ENCODE peak calls at places on chromosomes 12 and 14, in ten cellular contexts. One of them, this sample, is unnamed.

GRCh38 chr12:26233620-26234019 is 38.2 kb downstream of the SSPN start:
- DNase-seq in astrocyte of the cerebellum: no peak
- DNase-seq in tibial artery: no peak
- DNase-seq in fibroblast of pulmonary artery: peak; percentile 69
- DNase-seq in psoas muscle: no peak
- DNase-seq in K562: no peak
- DNase-seq in IMR-90: peak; percentile 61
- DNase-seq in pancreas: no peak
- DNase-seq in stomach: no peak
- DNase-seq in suprapubic skin: no peak
- DNase-seq in this sample: peak; percentile 19

GRCh38 chr14:35789651-35790050 is 19.4 kb downstream of the RALGAPA1 start:
- DNase-seq in pancreas: no peak
- DNase-seq in K562: no peak
- DNase-seq in stomach: no peak
- DNase-seq in fibroblast of pulmonary artery: no peak
- DNase-seq in psoas muscle: no peak
- DNase-seq in IMR-90: peak; percentile 68
- DNase-seq in suprapubic skin: no peak
- DNase-seq in astrocyte of the cerebellum: peak; percentile 74
- DNase-seq in tibial artery: no peak
- DNase-seq in this sample: no peak

GRCh38 chr14:37150414-37150813 is 22.0 kb downstream of the SLC25A21 start:
- DNase-seq in stomach: no peak
- DNase-seq in IMR-90: peak; percentile 58
- DNase-seq in fibroblast of pulmonary artery: peak; percentile 51
- DNase-seq in psoas muscle: no peak
- DNase-seq in K562: peak; percentile 46
- DNase-seq in pancreas: no peak
- DNase-seq in tibial artery: no peak
- DNase-seq in astrocyte of the cerebellum: peak; percentile 35
- DNase-seq in suprapubic skin: no peak
- DNase-seq in this sample: peak; percentile 45

GRCh38 chr12:89856431-89856830 is 147.8 kb upstream of the ATP2B1 start:
- DNase-seq in pancreas: no peak
- DNase-seq in fibroblast of pulmonary artery: peak; percentile 93
- DNase-seq in stomach: no peak
- DNase-seq in tibial artery: no peak
- DNase-seq in suprapubic skin: no peak
- DNase-seq in astrocyte of the cerebellum: peak; percentile 92
- DNase-seq in psoas muscle: no peak
- DNase-seq in K562: no peak
- DNase-seq in IMR-90: peak; percentile 72
- DNase-seq in this sample: peak; percentile 90

GRCh38 chr12:32444895-32445294 is 45.5 kb downstream of the FGD4 start:
- DNase-seq in K562: no peak
- DNase-seq in pancreas: no peak
- DNase-seq in stomach: no peak
- DNase-seq in tibial artery: no peak
- DNase-seq in IMR-90: peak; percentile 77
- DNase-seq in fibroblast of pulmonary artery: peak; percentile 86
- DNase-seq in psoas muscle: no peak
- DNase-seq in astrocyte of the cerebellum: peak; percentile 87
- DNase-seq in suprapubic skin: no peak
- DNase-seq in this sample: peak; percentile 74

GRCh38 chr12:79555006-79555925 is 135.5 kb downstream of the PAWR start:
- DNase-seq in IMR-90: peak; percentile 79
- DNase-seq in astrocyte of the cerebellum: peak; percentile 63
- DNase-seq in suprapubic skin: no peak
- DNase-seq in stomach: no peak
- DNase-seq in K562: no peak
- DNase-seq in psoas muscle: no peak
- DNase-seq in tibial artery: no peak
- DNase-seq in fibroblast of pulmonary artery: peak; percentile 85
- DNase-seq in pancreas: no peak
- DNase-seq in this sample: peak; percentile 79

GRCh38 chr12:132495629-132496207 is 5.8 kb downstream of the FBRSL1 start:
- DNase-seq in suprapubic skin: no peak
- DNase-seq in tibial artery: no peak
- DNase-seq in astrocyte of the cerebellum: no peak
- DNase-seq in stomach: no peak
- DNase-seq in fibroblast of pulmonary artery: no peak
- DNase-seq in IMR-90: no peak
- DNase-seq in psoas muscle: peak; percentile 43
- DNase-seq in pancreas: peak; percentile 84
- DNase-seq in K562: no peak
- DNase-seq in this sample: no peak

GRCh38 chr14:90698379-90698869 is 117.8 kb downstream of the TTC7B start:
- DNase-seq in K562: no peak
- DNase-seq in astrocyte of the cerebellum: peak; percentile 72
- DNase-seq in stomach: no peak
- DNase-seq in pancreas: no peak
- DNase-seq in fibroblast of pulmonary artery: peak; percentile 74
- DNase-seq in tibial artery: peak; percentile 87
- DNase-seq in IMR-90: peak; percentile 58
- DNase-seq in psoas muscle: peak; percentile 65
- DNase-seq in suprapubic skin: no peak
- DNase-seq in this sample: peak; percentile 68

GRCh38 chr12:27504506-27504905 is 19.5 kb upstream of the PPFIBP1 start:
- DNase-seq in tibial artery: no peak
- DNase-seq in astrocyte of the cerebellum: no peak
- DNase-seq in stomach: no peak
- DNase-seq in psoas muscle: no peak
- DNase-seq in fibroblast of pulmonary artery: no peak
- DNase-seq in K562: no peak
- DNase-seq in IMR-90: peak; percentile 19
- DNase-seq in suprapubic skin: no peak
- DNase-seq in pancreas: no peak
- DNase-seq in this sample: no peak

GRCh38 chr14:84927096-84927910 is 602.6 kb upstream of the FLRT2 start:
- DNase-seq in pancreas: no peak
- DNase-seq in psoas muscle: no peak
- DNase-seq in IMR-90: no peak
- DNase-seq in stomach: no peak
- DNase-seq in suprapubic skin: no peak
- DNase-seq in tibial artery: no peak
- DNase-seq in fibroblast of pulmonary artery: peak; percentile 48
- DNase-seq in K562: no peak
- DNase-seq in astrocyte of the cerebellum: no peak
- DNase-seq in this sample: no peak

GRCh38 chr12:47222960-47223847 is 143.4 kb upstream of the AMIGO2 start:
- DNase-seq in suprapubic skin: no peak
- DNase-seq in tibial artery: no peak
- DNase-seq in IMR-90: no peak
- DNase-seq in pancreas: no peak
- DNase-seq in stomach: no peak
- DNase-seq in astrocyte of the cerebellum: no peak
- DNase-seq in K562: peak; percentile 59
- DNase-seq in fibroblast of pulmonary artery: peak; percentile 44
- DNase-seq in psoas muscle: no peak
- DNase-seq in this sample: peak; percentile 22
- H3K4me3 ChIP-seq in suprapubic skin: no peak overlapping the region
- H3K4me3 ChIP-seq in tibial artery: no peak overlapping the region
- H3K4me3 ChIP-seq in IMR-90: no peak overlapping the region
- H3K4me3 ChIP-seq in pancreas: no peak overlapping the region
- H3K4me3 ChIP-seq in stomach: peak overlapping the region; percentile 11
- H3K4me3 ChIP-seq in astrocyte of the cerebellum: no peak overlapping the region
- H3K4me3 ChIP-seq in K562: peak overlapping the region; percentile 11
- H3K4me3 ChIP-seq in fibroblast of pulmonary artery: no peak overlapping the region
- H3K4me3 ChIP-seq in psoas muscle: peak overlapping the region; percentile 28
- H3K4me3 ChIP-seq in this sample: no peak overlapping the region

GRCh38 chr12:57898308-57898970 is 42.9 kb upstream of the ATP23 start:
- DNase-seq in fibroblast of pulmonary artery: no peak
- DNase-seq in psoas muscle: no peak
- DNase-seq in tibial artery: no peak
- DNase-seq in suprapubic skin: no peak
- DNase-seq in K562: no peak
- DNase-seq in pancreas: no peak
- DNase-seq in IMR-90: peak; percentile 5
- DNase-seq in stomach: no peak
- DNase-seq in astrocyte of the cerebellum: no peak
- DNase-seq in this sample: peak; percentile 24

GRCh38 chr12:57896139-57896436 is 45.3 kb upstream of the ATP23 start:
- DNase-seq in stomach: no peak
- DNase-seq in IMR-90: no peak
- DNase-seq in psoas muscle: no peak
- DNase-seq in K562: no peak
- DNase-seq in fibroblast of pulmonary artery: peak; percentile 45
- DNase-seq in astrocyte of the cerebellum: no peak
- DNase-seq in tibial artery: no peak
- DNase-seq in pancreas: no peak
- DNase-seq in suprapubic skin: no peak
- DNase-seq in this sample: peak; percentile 50

GRCh38 chr12:57897296-57897974 is 43.9 kb upstream of the ATP23 start:
- DNase-seq in astrocyte of the cerebellum: no peak
- DNase-seq in psoas muscle: no peak
- DNase-seq in pancreas: peak; percentile 43
- DNase-seq in IMR-90: no peak
- DNase-seq in suprapubic skin: no peak
- DNase-seq in stomach: no peak
- DNase-seq in K562: no peak
- DNase-seq in fibroblast of pulmonary artery: no peak
- DNase-seq in tibial artery: no peak
- DNase-seq in this sample: no peak

GRCh38 chr12:57895337-57896138 is 45.8 kb upstream of the ATP23 start:
- DNase-seq in IMR-90: peak; percentile 52
- DNase-seq in fibroblast of pulmonary artery: no peak
- DNase-seq in K562: no peak
- DNase-seq in suprapubic skin: peak; percentile 16
- DNase-seq in stomach: no peak
- DNase-seq in psoas muscle: no peak
- DNase-seq in tibial artery: no peak
- DNase-seq in pancreas: no peak
- DNase-seq in astrocyte of the cerebellum: no peak
- DNase-seq in this sample: peak; percentile 36

DNA sequence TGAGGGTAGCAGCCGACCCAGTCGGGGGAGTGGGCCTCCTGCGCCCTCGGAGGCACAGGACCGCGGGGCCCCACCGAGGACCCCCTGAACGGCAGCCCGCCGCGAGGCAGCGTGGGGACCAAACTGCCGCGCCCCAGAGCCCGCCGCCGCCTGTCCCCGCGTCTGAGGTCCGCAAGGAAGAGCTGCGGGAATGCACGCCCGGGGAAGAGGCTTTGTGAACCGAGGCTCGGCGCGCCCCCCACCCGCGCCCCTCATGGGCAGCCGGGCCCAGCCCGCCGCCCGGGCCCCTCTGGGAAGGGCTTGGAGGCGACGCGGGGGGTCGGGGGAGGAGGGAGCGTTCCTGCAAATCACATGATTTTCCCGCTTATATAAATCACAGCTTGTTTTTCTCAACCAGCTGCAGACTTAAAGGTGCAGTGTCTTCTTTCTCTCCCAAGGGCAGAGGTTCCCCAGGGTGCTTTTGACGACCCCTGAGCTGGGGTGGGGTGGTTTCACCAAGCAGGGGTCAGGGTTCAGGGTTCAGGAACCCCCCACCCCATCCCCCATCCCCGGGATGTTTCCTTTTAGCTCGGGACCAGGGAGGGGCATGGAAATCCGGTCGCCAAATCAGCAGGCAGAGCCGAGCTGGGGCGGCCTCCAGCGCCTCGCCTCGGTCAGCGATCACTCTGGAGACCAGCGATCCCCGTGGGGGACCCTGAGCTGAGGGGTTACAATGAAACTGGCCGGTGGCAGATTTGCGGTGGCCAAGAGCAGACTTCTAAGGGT is 44.7 kb upstream of the ATP23 start:
- DNase-seq in stomach: peak; percentile 61
- DNase-seq in astrocyte of the cerebellum: no peak
- DNase-seq in tibial artery: peak; percentile 91
- DNase-seq in psoas muscle: peak; percentile 66
- DNase-seq in fibroblast of pulmonary artery: peak; percentile 82
- DNase-seq in suprapubic skin: peak; percentile 91
- DNase-seq in K562: no peak
- DNase-seq in IMR-90: peak; percentile 64
- DNase-seq in pancreas: peak; percentile 82
- DNase-seq in this sample: peak; percentile 81
- TF ChIP-seq CTCF in stomach: peak; percentile 21
- TF ChIP-seq CTCF in astrocyte of the cerebellum: peak; percentile 11
- TF ChIP-seq CTCF in tibial artery: peak; percentile 41
- TF ChIP-seq CTCF in psoas muscle: peak; percentile 29
- TF ChIP-seq CTCF in fibroblast of pulmonary artery: peak; percentile 36
- TF ChIP-seq CTCF in suprapubic skin: no peak
- TF ChIP-seq CTCF in K562: peak; percentile 5
- TF ChIP-seq CTCF in IMR-90: peak; percentile 40
- TF ChIP-seq CTCF in pancreas: no peak
- TF ChIP-seq CTCF in this sample: peak; percentile 44

GRCh38 chr12:30927210-30927576 is 645 bp downstream of the TSPAN11 start:
- DNase-seq in suprapubic skin: peak; percentile 50
- DNase-seq in astrocyte of the cerebellum: no peak
- DNase-seq in fibroblast of pulmonary artery: no peak
- DNase-seq in pancreas: no peak
- DNase-seq in IMR-90: no peak
- DNase-seq in K562: no peak
- DNase-seq in tibial artery: peak; percentile 35
- DNase-seq in psoas muscle: no peak
- DNase-seq in stomach: no peak
- DNase-seq in this sample: no peak
- H3K4me3 ChIP-seq in suprapubic skin: peak overlapping the region; percentile 54
- H3K4me3 ChIP-seq in astrocyte of the cerebellum: peak overlapping the region; percentile 39
- H3K4me3 ChIP-seq in fibroblast of pulmonary artery: no peak overlapping the region
- H3K4me3 ChIP-seq in pancreas: no peak overlapping the region
- H3K4me3 ChIP-seq in IMR-90: no peak overlapping the region
- H3K4me3 ChIP-seq in K562: no peak overlapping the region
- H3K4me3 ChIP-seq in tibial artery: no peak overlapping the region
- H3K4me3 ChIP-seq in psoas muscle: no peak overlapping the region
- H3K4me3 ChIP-seq in stomach: no peak overlapping the region
- H3K4me3 ChIP-seq in this sample: no peak overlapping the region

GRCh38 chr14:75229923-75230792 is 48.5 kb upstream of the FOS start:
- DNase-seq in pancreas: no peak
- DNase-seq in K562: peak; percentile 17
- DNase-seq in tibial artery: no peak
- DNase-seq in astrocyte of the cerebellum: no peak
- DNase-seq in psoas muscle: no peak
- DNase-seq in suprapubic skin: no peak
- DNase-seq in stomach: peak; percentile 74
- DNase-seq in fibroblast of pulmonary artery: peak; percentile 82
- DNase-seq in IMR-90: peak; percentile 34
- DNase-seq in this sample: peak; percentile 22
- TF ChIP-seq CTCF in pancreas: no peak
- TF ChIP-seq CTCF in K562: peak; percentile 22
- TF ChIP-seq CTCF in tibial artery: no peak
- TF ChIP-seq CTCF in astrocyte of the cerebellum: no peak
- TF ChIP-seq CTCF in psoas muscle: peak; percentile 16
- TF ChIP-seq CTCF in suprapubic skin: peak; percentile 39
- TF ChIP-seq CTCF in stomach: no peak
- TF ChIP-seq CTCF in fibroblast of pulmonary artery: peak; percentile 22
- TF ChIP-seq CTCF in IMR-90: no peak
- TF ChIP-seq CTCF in this sample: no peak

This sample was measured in fibroblast of villous mesenchyme.